ENCODE peak calls at places on chromosomes 3 and 15, in ten cellular contexts. One of them, this sample, is unnamed.
A peak's percentile ranks its signal among the peaks of the same experiment; 100 is the strongest.

GRCh38 chr3:11638669-11639402 is 4.9 kb downstream of the VGLL4 start:
- DNase-seq in spleen: no peak
- DNase-seq in GM12878: no peak
- DNase-seq in stomach: no peak
- DNase-seq in sigmoid colon: no peak
- DNase-seq in HepG2: no peak
- DNase-seq in HCT116: no peak
- DNase-seq in breast epithelium: peak; percentile 64
- DNase-seq in K562: no peak
- DNase-seq in suprapubic skin: no peak
- DNase-seq in this sample: peak; percentile 58

GRCh38 chr3:139793408-139793807 is 115.6 kb upstream of the NMNAT3 start:
- DNase-seq in spleen: no peak
- DNase-seq in GM12878: no peak
- DNase-seq in stomach: no peak
- DNase-seq in sigmoid colon: no peak
- DNase-seq in HepG2: no peak
- DNase-seq in HCT116: no peak
- DNase-seq in breast epithelium: no peak
- DNase-seq in K562: no peak
- DNase-seq in suprapubic skin: no peak
- DNase-seq in this sample: no peak

GRCh38 chr15:86611392-86612040 is 531.8 kb downstream of the AGBL1 start:
- DNase-seq in spleen: no peak
- DNase-seq in GM12878: no peak
- DNase-seq in stomach: no peak
- DNase-seq in sigmoid colon: no peak
- DNase-seq in HepG2: no peak
- DNase-seq in HCT116: no peak
- DNase-seq in breast epithelium: no peak
- DNase-seq in K562: no peak
- DNase-seq in suprapubic skin: no peak
- DNase-seq in this sample: peak; percentile 7

GRCh38 chr3:58608648-58609047 is 31.5 kb upstream of the FAM107A start:
- DNase-seq in spleen: no peak
- DNase-seq in GM12878: no peak
- DNase-seq in stomach: no peak
- DNase-seq in sigmoid colon: no peak
- DNase-seq in HepG2: no peak
- DNase-seq in HCT116: no peak
- DNase-seq in breast epithelium: peak; percentile 77
- DNase-seq in K562: no peak
- DNase-seq in suprapubic skin: no peak
- DNase-seq in this sample: peak; percentile 79

GRCh38 chr3:44104668-44105321 is 136.9 kb upstream of the TOPAZ1 start:
- DNase-seq in spleen: no peak
- DNase-seq in GM12878: peak; percentile 81
- DNase-seq in stomach: no peak
- DNase-seq in sigmoid colon: no peak
- DNase-seq in HepG2: no peak
- DNase-seq in HCT116: peak; percentile 78
- DNase-seq in breast epithelium: no peak
- DNase-seq in K562: no peak
- DNase-seq in suprapubic skin: no peak
- DNase-seq in this sample: no peak

GRCh38 chr15:39947401-39948197 is 13.7 kb downstream of the EIF2AK4 start:
- DNase-seq in spleen: no peak
- DNase-seq in GM12878: no peak
- DNase-seq in stomach: no peak
- DNase-seq in sigmoid colon: no peak
- DNase-seq in HepG2: no peak
- DNase-seq in HCT116: no peak
- DNase-seq in breast epithelium: no peak
- DNase-seq in K562: no peak
- DNase-seq in suprapubic skin: no peak
- DNase-seq in this sample: no peak

GRCh38 chr15:42863572-42864239 is 56.9 kb downstream of the TTBK2 start:
- DNase-seq in spleen: no peak
- DNase-seq in GM12878: no peak
- DNase-seq in stomach: peak; percentile 40
- DNase-seq in sigmoid colon: no peak
- DNase-seq in HepG2: no peak
- DNase-seq in HCT116: no peak
- DNase-seq in breast epithelium: no peak
- DNase-seq in K562: no peak
- DNase-seq in suprapubic skin: no peak
- DNase-seq in this sample: peak; percentile 37

GRCh38 chr15:31482122-31482922 is 155.7 kb downstream of the KLF13 start:
- DNase-seq in spleen: peak; percentile 74
- DNase-seq in GM12878: no peak
- DNase-seq in stomach: peak; percentile 16
- DNase-seq in sigmoid colon: peak; percentile 56
- DNase-seq in HepG2: no peak
- DNase-seq in HCT116: no peak
- DNase-seq in breast epithelium: no peak
- DNase-seq in K562: no peak
- DNase-seq in suprapubic skin: peak; percentile 76
- DNase-seq in this sample: no peak

GRCh38 chr3:126262227-126262626 is 81.8 kb upstream of the ALDH1L1 start:
- DNase-seq in spleen: no peak
- DNase-seq in GM12878: no peak
- DNase-seq in stomach: no peak
- DNase-seq in sigmoid colon: no peak
- DNase-seq in HepG2: no peak
- DNase-seq in HCT116: no peak
- DNase-seq in breast epithelium: no peak
- DNase-seq in K562: no peak
- DNase-seq in suprapubic skin: no peak
- DNase-seq in this sample: no peak

GRCh38 chr3:126257984-126258383 is 77.6 kb upstream of the ALDH1L1 start:
- DNase-seq in spleen: no peak
- DNase-seq in GM12878: no peak
- DNase-seq in stomach: no peak
- DNase-seq in sigmoid colon: no peak
- DNase-seq in HepG2: no peak
- DNase-seq in HCT116: no peak
- DNase-seq in breast epithelium: no peak
- DNase-seq in K562: no peak
- DNase-seq in suprapubic skin: no peak
- DNase-seq in this sample: no peak

GRCh38 chr3:126261037-126261436 is 80.7 kb upstream of the ALDH1L1 start:
- DNase-seq in spleen: no peak
- DNase-seq in GM12878: no peak
- DNase-seq in stomach: peak; percentile 53
- DNase-seq in sigmoid colon: peak; percentile 92
- DNase-seq in HepG2: peak; percentile 62
- DNase-seq in HCT116: no peak
- DNase-seq in breast epithelium: peak; percentile 69
- DNase-seq in K562: peak; percentile 15
- DNase-seq in suprapubic skin: no peak
- DNase-seq in this sample: no peak

GRCh38 chr3:126258670-126259069 is 78.3 kb upstream of the ALDH1L1 start:
- DNase-seq in spleen: no peak
- DNase-seq in GM12878: no peak
- DNase-seq in stomach: no peak
- DNase-seq in sigmoid colon: no peak
- DNase-seq in HepG2: no peak
- DNase-seq in HCT116: no peak
- DNase-seq in breast epithelium: no peak
- DNase-seq in K562: peak; percentile 59
- DNase-seq in suprapubic skin: no peak
- DNase-seq in this sample: no peak

DNA sequence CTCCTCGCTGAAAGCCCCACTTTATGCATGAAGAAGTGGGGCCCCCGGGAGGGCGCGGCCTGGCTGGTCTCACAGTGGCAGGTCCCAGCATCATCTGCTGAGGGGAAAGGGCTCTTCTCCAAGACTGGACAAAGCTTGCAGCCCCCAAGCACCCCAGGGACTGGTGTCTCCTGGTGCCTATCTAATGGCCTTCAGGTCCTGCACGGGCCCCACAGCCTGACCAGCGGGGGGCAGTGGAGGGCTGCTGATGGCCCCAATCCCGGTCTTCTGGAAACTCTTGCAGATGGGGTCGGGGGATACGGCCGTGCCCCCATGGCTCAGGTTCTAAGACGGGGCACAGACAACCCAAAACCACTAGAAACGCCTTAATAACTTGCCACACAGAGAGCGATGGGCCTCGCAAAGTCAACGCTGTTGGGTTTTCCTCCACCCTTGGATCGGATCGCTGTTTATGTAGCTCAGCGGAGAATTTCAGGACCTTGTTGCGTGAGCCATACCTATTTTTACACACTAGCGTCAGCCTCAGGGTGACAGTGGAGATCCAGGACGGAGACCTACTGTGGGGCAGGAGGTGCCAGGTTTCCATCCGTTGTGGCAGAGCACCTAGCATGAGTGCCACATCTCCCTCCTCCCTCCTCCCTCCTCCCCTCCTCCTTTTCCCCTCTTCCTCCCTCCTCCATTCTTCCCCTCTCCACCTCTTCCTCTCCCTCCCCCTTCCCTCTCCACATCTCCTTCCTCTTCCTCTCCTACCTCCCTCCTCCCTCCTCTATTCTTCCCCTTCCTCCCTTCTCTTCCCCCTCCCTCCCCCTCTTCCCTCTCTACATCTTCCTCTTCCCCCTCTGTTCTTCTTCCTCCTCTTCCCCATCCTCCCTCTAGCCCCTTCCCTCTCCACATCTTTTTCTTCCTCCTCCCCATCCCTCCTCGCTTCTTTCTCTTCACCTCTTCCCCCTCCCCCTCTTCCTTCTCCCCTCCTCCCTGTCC is 79.3 kb upstream of the ALDH1L1 start:
- DNase-seq in spleen: no peak
- DNase-seq in GM12878: no peak
- DNase-seq in stomach: peak; percentile 69
- DNase-seq in sigmoid colon: peak; percentile 85
- DNase-seq in HepG2: peak; percentile 29
- DNase-seq in HCT116: no peak
- DNase-seq in breast epithelium: no peak
- DNase-seq in K562: peak; percentile 37
- DNase-seq in suprapubic skin: no peak
- DNase-seq in this sample: no peak
- TF ChIP-seq POLR2A in spleen: no peak
- TF ChIP-seq POLR2A in GM12878: no peak
- TF ChIP-seq POLR2A in stomach: no peak
- TF ChIP-seq POLR2A in sigmoid colon: no peak
- TF ChIP-seq POLR2A in HepG2: no peak
- TF ChIP-seq POLR2A in HCT116: no peak
- TF ChIP-seq POLR2A in breast epithelium: no peak
- TF ChIP-seq POLR2A in K562: no peak
- TF ChIP-seq POLR2A in suprapubic skin: no peak
- TF ChIP-seq POLR2A in this sample: no peak

GRCh38 chr15:88648357-88649214 is 9.8 kb downstream of the ISG20 start:
- DNase-seq in spleen: peak; percentile 78
- DNase-seq in GM12878: no peak
- DNase-seq in stomach: peak; percentile 79
- DNase-seq in sigmoid colon: peak; percentile 60
- DNase-seq in HepG2: no peak
- DNase-seq in HCT116: no peak
- DNase-seq in breast epithelium: peak; percentile 35
- DNase-seq in K562: no peak
- DNase-seq in suprapubic skin: peak; percentile 75
- DNase-seq in this sample: no peak

GRCh38 chr15:88650556-88650955 is 11.7 kb downstream of the ISG20 start:
- DNase-seq in spleen: no peak
- DNase-seq in GM12878: no peak
- DNase-seq in stomach: no peak
- DNase-seq in sigmoid colon: peak; percentile 30
- DNase-seq in HepG2: no peak
- DNase-seq in HCT116: no peak
- DNase-seq in breast epithelium: peak; percentile 15
- DNase-seq in K562: no peak
- DNase-seq in suprapubic skin: peak; percentile 64
- DNase-seq in this sample: no peak

GRCh38 chr15:88647362-88648105 is 8.7 kb downstream of the ISG20 start:
- DNase-seq in spleen: peak; percentile 79
- DNase-seq in GM12878: no peak
- DNase-seq in stomach: peak; percentile 87
- DNase-seq in sigmoid colon: peak; percentile 37
- DNase-seq in HepG2: no peak
- DNase-seq in HCT116: no peak
- DNase-seq in breast epithelium: peak; percentile 38
- DNase-seq in K562: no peak
- DNase-seq in suprapubic skin: peak; percentile 71
- DNase-seq in this sample: peak; percentile 51

GRCh38 chr15:88649753-88650551 is 11.1 kb downstream of the ISG20 start:
- DNase-seq in spleen: no peak
- DNase-seq in GM12878: no peak
- DNase-seq in stomach: no peak
- DNase-seq in sigmoid colon: peak; percentile 56
- DNase-seq in HepG2: no peak
- DNase-seq in HCT116: no peak
- DNase-seq in breast epithelium: peak; percentile 14
- DNase-seq in K562: no peak
- DNase-seq in suprapubic skin: peak; percentile 72
- DNase-seq in this sample: no peak

DNA sequence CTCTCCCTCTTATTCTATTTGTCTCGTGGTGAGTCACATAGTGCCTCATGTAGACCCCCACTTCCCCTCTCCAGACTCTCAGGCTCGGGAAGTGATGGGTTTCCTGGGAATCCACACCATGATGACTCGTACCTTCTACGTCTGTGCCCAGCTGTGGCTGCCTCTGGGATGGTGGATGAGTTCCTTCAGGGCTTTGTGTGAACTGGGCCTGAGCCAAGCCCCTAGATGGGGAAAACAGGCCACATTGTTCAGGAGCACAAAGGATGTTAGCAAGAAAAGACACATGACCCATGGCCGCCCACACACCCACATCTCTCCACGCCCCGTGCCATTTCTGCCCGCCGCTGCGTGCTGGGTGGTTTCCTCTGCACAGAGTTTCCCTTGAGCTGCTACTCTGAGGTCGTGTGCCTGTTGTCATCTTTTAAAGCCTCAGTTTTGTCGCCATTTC is 10.5 kb downstream of the ISG20 start:
- DNase-seq in spleen: peak; percentile 91
- DNase-seq in GM12878: no peak
- DNase-seq in stomach: peak; percentile 53
- DNase-seq in sigmoid colon: peak; percentile 71
- DNase-seq in HepG2: peak; percentile 41
- DNase-seq in HCT116: peak; percentile 34
- DNase-seq in breast epithelium: peak; percentile 35
- DNase-seq in K562: no peak
- DNase-seq in suprapubic skin: peak; percentile 74
- DNase-seq in this sample: no peak
- H3K27ac ChIP-seq in spleen: peak overlapping the region; percentile 93
- H3K27ac ChIP-seq in GM12878: peak overlapping the region; percentile 62
- H3K27ac ChIP-seq in stomach: peak overlapping the region; percentile 84
- H3K27ac ChIP-seq in sigmoid colon: peak overlapping the region; percentile 51
- H3K27ac ChIP-seq in HepG2: no peak overlapping the region
- H3K27ac ChIP-seq in HCT116: peak overlapping the region; percentile 27
- H3K27ac ChIP-seq in breast epithelium: peak overlapping the region; percentile 66
- H3K27ac ChIP-seq in K562: no peak overlapping the region
- H3K27ac ChIP-seq in suprapubic skin: peak overlapping the region; percentile 39
- H3K27ac ChIP-seq in this sample: no peak overlapping the region

DNA sequence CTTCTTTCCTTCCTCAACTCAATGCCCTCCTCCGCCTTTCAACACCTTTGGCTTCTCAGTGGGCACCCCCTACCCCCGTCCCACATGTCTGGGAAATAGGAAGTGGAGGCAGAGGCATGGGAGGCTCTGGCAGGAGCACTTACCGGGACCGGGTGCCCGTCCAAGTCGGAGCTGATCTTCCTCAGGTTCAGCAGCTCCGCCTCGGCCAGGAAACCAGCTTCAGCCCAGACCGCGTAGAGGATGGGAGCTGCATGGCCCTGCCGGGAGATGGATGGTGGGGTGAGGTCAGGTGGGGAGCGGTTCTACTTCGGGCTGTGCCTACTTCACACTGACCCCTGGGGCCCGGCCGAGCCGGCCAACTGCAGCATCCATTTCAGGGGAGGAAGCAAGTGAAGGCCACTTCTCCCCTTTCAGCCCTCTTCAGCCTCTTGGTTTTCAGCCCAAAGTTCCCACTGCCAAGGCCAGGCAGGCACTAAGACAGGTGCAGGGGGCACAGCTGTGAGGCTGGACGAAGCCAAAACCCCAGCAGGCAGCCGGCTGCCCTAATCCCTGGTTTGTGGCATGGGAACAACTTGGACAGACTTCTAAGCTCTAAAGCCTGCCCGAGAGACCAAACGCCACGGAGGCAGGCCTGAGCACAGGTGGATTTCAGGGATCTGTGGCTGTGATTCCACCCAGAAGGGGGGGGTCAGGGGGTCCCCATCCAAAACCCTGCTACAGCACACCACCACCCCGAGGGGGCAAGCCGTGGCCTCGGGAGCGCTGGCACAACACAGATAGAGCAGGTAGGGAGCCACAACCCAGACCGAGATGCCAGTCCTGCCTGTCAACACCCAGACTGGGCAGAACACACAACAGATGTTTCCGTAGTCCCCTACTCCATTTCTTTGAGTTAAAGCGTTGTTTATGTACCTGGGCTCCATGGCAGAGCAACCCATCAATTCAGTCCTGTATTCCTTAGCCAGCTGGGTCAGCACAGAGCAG is 14.5 kb downstream of the TKT start:
- DNase-seq in spleen: no peak
- DNase-seq in GM12878: no peak
- DNase-seq in stomach: no peak
- DNase-seq in sigmoid colon: no peak
- DNase-seq in HepG2: no peak
- DNase-seq in HCT116: no peak
- DNase-seq in breast epithelium: no peak
- DNase-seq in K562: no peak
- DNase-seq in suprapubic skin: no peak
- DNase-seq in this sample: no peak
- TF ChIP-seq POLR2AphosphoS5 in spleen: peak; percentile 63
- TF ChIP-seq POLR2AphosphoS5 in GM12878: no peak
- TF ChIP-seq POLR2AphosphoS5 in stomach: no peak
- TF ChIP-seq POLR2AphosphoS5 in sigmoid colon: no peak
- TF ChIP-seq POLR2AphosphoS5 in HepG2: no peak
- TF ChIP-seq POLR2AphosphoS5 in HCT116: no peak
- TF ChIP-seq POLR2AphosphoS5 in breast epithelium: no peak
- TF ChIP-seq POLR2AphosphoS5 in K562: no peak
- TF ChIP-seq POLR2AphosphoS5 in suprapubic skin: no peak
- TF ChIP-seq POLR2AphosphoS5 in this sample: no peak

GRCh38 chr15:71071529-71071928 is 43.7 kb upstream of the THSD4 start:
- DNase-seq in spleen: no peak
- DNase-seq in GM12878: no peak
- DNase-seq in stomach: no peak
- DNase-seq in sigmoid colon: no peak
- DNase-seq in HepG2: no peak
- DNase-seq in HCT116: no peak
- DNase-seq in breast epithelium: no peak
- DNase-seq in K562: no peak
- DNase-seq in suprapubic skin: no peak
- DNase-seq in this sample: no peak

GRCh38 chr15:71072423-71072822 is 42.8 kb upstream of the THSD4 start:
- DNase-seq in spleen: no peak
- DNase-seq in GM12878: no peak
- DNase-seq in stomach: no peak
- DNase-seq in sigmoid colon: no peak
- DNase-seq in HepG2: no peak
- DNase-seq in HCT116: no peak
- DNase-seq in breast epithelium: no peak
- DNase-seq in K562: no peak
- DNase-seq in suprapubic skin: no peak
- DNase-seq in this sample: no peak

GRCh38 chr15:71066983-71067382 is 48.3 kb upstream of the THSD4 start:
- DNase-seq in spleen: no peak
- DNase-seq in GM12878: no peak
- DNase-seq in stomach: no peak
- DNase-seq in sigmoid colon: no peak
- DNase-seq in HepG2: no peak
- DNase-seq in HCT116: no peak
- DNase-seq in breast epithelium: no peak
- DNase-seq in K562: no peak
- DNase-seq in suprapubic skin: no peak
- DNase-seq in this sample: no peak

GRCh38 chr15:71069693-71070092 is 45.6 kb upstream of the THSD4 start:
- DNase-seq in spleen: no peak
- DNase-seq in GM12878: no peak
- DNase-seq in stomach: no peak
- DNase-seq in sigmoid colon: no peak
- DNase-seq in HepG2: no peak
- DNase-seq in HCT116: no peak
- DNase-seq in breast epithelium: no peak
- DNase-seq in K562: no peak
- DNase-seq in suprapubic skin: no peak
- DNase-seq in this sample: no peak
- TF ChIP-seq POLR2A in spleen: no peak
- TF ChIP-seq POLR2A in GM12878: no peak
- TF ChIP-seq POLR2A in stomach: no peak
- TF ChIP-seq POLR2A in sigmoid colon: no peak
- TF ChIP-seq POLR2A in HepG2: no peak
- TF ChIP-seq POLR2A in HCT116: no peak
- TF ChIP-seq POLR2A in breast epithelium: no peak
- TF ChIP-seq POLR2A in K562: no peak
- TF ChIP-seq POLR2A in suprapubic skin: no peak
- TF ChIP-seq POLR2A in this sample: no peak